ENCODE peak calls at places on chromosomes 5 and 9, in seven cellular contexts. C is body of pancreas, E is uterus, L is hepatocyte, A is colonic mucosa, W is GM12878, I is heart left ventricle. V is an unnamed sample.

GRCh38 chr9:14238044-14238443 is 75.9 kb downstream of the NFIB start:
- DNase-seq in C (no peak), E (no peak), L (peak; percentile 40), A (no peak), W (no peak), I (peak; percentile 41), V (peak; percentile 22)

GRCh38 chr9:133774799-133775198 is 36.6 kb upstream of the SARDH start:
- DNase-seq in C (no peak), E (no peak), L (no peak), A (no peak), W (no peak), I (peak; percentile 18), V (no peak)

GRCh38 chr5:149073217-149073616 is 10.4 kb upstream of the SH3TC2 start:
- DNase-seq in C (no peak), E (no peak), L (no peak), A (no peak), W (no peak), I (no peak), V (no peak)

GRCh38 chr9:19331877-19332276 is 48.2 kb downstream of the RPS6 start:
- DNase-seq in C (no peak), E (no peak), L (no peak), A (no peak), W (no peak), I (no peak), V (no peak)

GRCh38 chr5:178560911-178561310 is 29.3 kb downstream of the COL23A1 start:
- DNase-seq in C (no peak), E (no peak), L (no peak), A (no peak), W (no peak), I (no peak), V (no peak)

GRCh38 chr5:8332666-8333444 is 463.9 kb downstream of the MTRR start:
- DNase-seq in C (no peak), E (no peak), L (no peak), A (no peak), W (no peak), I (no peak), V (no peak)

GRCh38 chr5:123543438-123543837 is 31.5 kb downstream of the CSNK1G3 start:
- DNase-seq in C (no peak), E (no peak), L (no peak), A (no peak), W (no peak), I (no peak), V (no peak)

GRCh38 chr5:139657363-139658321 is 9.5 kb downstream of the CXXC5 start:
- DNase-seq in C (no peak), E (no peak), L (no peak), A (no peak), W (no peak), I (peak; percentile 45), V (peak; percentile 88)

GRCh38 chr9:127407505-127407868 is 10.5 kb downstream of the SLC2A8 start:
- DNase-seq in C (no peak), E (no peak), L (no peak), A (no peak), W (no peak), I (no peak), V (no peak)

GRCh38 chr9:127589955-127590370 is 22.1 kb upstream of the STXBP1 start:
- DNase-seq in C (peak; percentile 82), E (peak; percentile 79), L (peak; percentile 88), A (peak; percentile 82), W (no peak), I (peak; percentile 59), V (peak; percentile 82)

GRCh38 chr9:23541976-23542375 is 284.1 kb downstream of the ELAVL2 start:
- DNase-seq in C (no peak), E (no peak), L (no peak), A (no peak), W (no peak), I (no peak), V (no peak)

GRCh38 chr9:114899461-114899860 is 30.9 kb downstream of the TNFSF8 start:
- DNase-seq in C (no peak), E (no peak), L (no peak), A (no peak), W (no peak), I (no peak), V (no peak)

GRCh38 chr5:51373880-51374523 is 9.2 kb upstream of the ISL1 start:
- DNase-seq in C (no peak), E (no peak), L (no peak), A (peak; percentile 47), W (no peak), I (no peak), V (no peak)

GRCh38 chr5:159972538-159973362 is 36.2 kb upstream of the TTC1 start:
- DNase-seq in C (no peak), E (no peak), L (no peak), A (no peak), W (no peak), I (no peak), V (no peak)

GRCh38 chr5:38135486-38136031 is 122.8 kb upstream of the EGFLAM start:
- DNase-seq in C (no peak), E (no peak), L (no peak), A (no peak), W (no peak), I (no peak), V (no peak)

GRCh38 chr5:172339264-172340180 is 56.0 kb upstream of the UBTD2 start:
- DNase-seq in C (no peak), E (no peak), L (no peak), A (no peak), W (no peak), I (no peak), V (no peak)

GRCh38 chr5:154359222-154359583 is 86.6 kb upstream of the SAP30L start:
- DNase-seq in C (no peak), E (no peak), L (no peak), A (no peak), W (no peak), I (no peak), V (no peak)

GRCh38 chr9:77598510-77598909 is 49.6 kb downstream of the GNA14 start:
- DNase-seq in C (peak; percentile 53), E (peak; percentile 27), L (peak; percentile 34), A (peak; percentile 41), W (no peak), I (peak; percentile 51), V (peak; percentile 72)

GRCh38 chr5:149674686-149675085 is 55.4 kb upstream of the PPARGC1B start:
- DNase-seq in C (no peak), E (no peak), L (no peak), A (no peak), W (no peak), I (no peak), V (no peak)

GRCh38 chr5:162096448-162096847 is 28.9 kb downstream of the GABRG2 start:
- DNase-seq in C (no peak), E (no peak), L (peak; percentile 2), A (no peak), W (no peak), I (no peak), V (no peak)

GRCh38 chr9:82129708-82130107 is 141.1 kb downstream of the SPATA31D1 start:
- DNase-seq in C (no peak), E (no peak), L (no peak), A (no peak), W (no peak), I (no peak), V (no peak)

GRCh38 chr5:172478256-172478655 is 23.9 kb upstream of the SH3PXD2B start:
- DNase-seq in C (no peak), E (no peak), L (no peak), A (no peak), W (no peak), I (no peak), V (peak; percentile 28)

GRCh38 chr5:61319388-61320146 is 12.5 kb upstream of the ZSWIM6 start:
- DNase-seq in C (peak; percentile 59), E (no peak), L (no peak), A (peak; percentile 68), W (peak; percentile 88), I (peak; percentile 29), V (peak; percentile 28)

GRCh38 chr5:56840597-56840996 is 25.2 kb downstream of the MAP3K1 start:
- DNase-seq in C (no peak), E (no peak), L (no peak), A (no peak), W (peak; percentile 32), I (no peak), V (no peak)

GRCh38 chr5:96649251-96649937 is 12.8 kb upstream of the CAST start:
- DNase-seq in C (no peak), E (no peak), L (no peak), A (no peak), W (no peak), I (no peak), V (peak; percentile 78)

DNA sequence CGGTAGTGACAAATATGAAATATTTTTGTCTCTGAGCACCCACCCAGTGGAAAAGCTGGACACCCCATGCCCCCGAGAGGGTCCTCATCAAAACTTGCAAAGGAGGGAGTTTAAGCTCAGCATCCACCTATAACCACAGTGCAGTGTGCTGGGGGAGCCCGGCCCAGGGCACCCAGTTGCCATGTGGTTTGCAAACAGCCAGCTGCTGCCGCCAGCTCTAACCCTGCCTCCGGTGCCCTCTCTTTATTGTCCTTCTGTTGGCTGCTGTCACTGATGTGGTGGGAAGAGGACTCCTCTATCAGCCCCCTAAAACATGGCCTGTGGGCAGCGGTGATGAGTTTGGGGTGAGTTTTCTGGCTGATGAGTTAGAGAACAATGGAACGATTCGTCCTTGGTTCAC is 160.9 kb upstream of the MVB12B start:
- DNase-seq in C (no peak), E (no peak), L (no peak), A (no peak), W (no peak), I (no peak), V (no peak)
- H3K4me1 ChIP-seq in C (no peaks in the 10 kb centered on the region), E (no peaks in the 10 kb centered on the region), L (no peaks in the 10 kb centered on the region), A (no peaks in the 10 kb centered on the region), W (no peaks in the 10 kb centered on the region), I (no peaks in the 10 kb centered on the region), V (no peaks in the 10 kb centered on the region)

GRCh38 chr5:72387985-72388384 is 67.8 kb downstream of the PTCD2 start:
- DNase-seq in C (no peak), E (no peak), L (no peak), A (no peak), W (no peak), I (no peak), V (peak; percentile 93)
- H3K4me1 ChIP-seq in C (peaks cover 7% of the 10 kb centered on the region), E (no peaks in the 10 kb centered on the region), L (no peaks in the 10 kb centered on the region), A (no peaks in the 10 kb centered on the region), W (no peaks in the 10 kb centered on the region), I (peaks cover 45% of the 10 kb centered on the region), V (peaks cover 14% of the 10 kb centered on the region)

GRCh38 chr9:110103257-110103656 is 104.7 kb downstream of the C9orf152 start:
- DNase-seq in C (no peak), E (no peak), L (no peak), A (no peak), W (no peak), I (no peak), V (no peak)
- H3K4me1 ChIP-seq in C (peaks cover 5% of the 10 kb centered on the region), E (peaks cover 4% of the 10 kb centered on the region), L (peaks cover 23% of the 10 kb centered on the region), A (no peaks in the 10 kb centered on the region), W (peaks cover 50% of the 10 kb centered on the region), I (peaks cover 85% of the 10 kb centered on the region), V (peaks cover 37% of the 10 kb centered on the region)

GRCh38 chr5:14270212-14270702 is 127.1 kb downstream of the TRIO start:
- DNase-seq in C (peak; percentile 48), E (peak; percentile 42), L (peak; percentile 81), A (peak; percentile 49), W (no peak), I (peak; percentile 71), V (peak; percentile 82)

GRCh38 chr5:14267166-14267838 is 124.2 kb downstream of the TRIO start:
- DNase-seq in C (no peak), E (no peak), L (no peak), A (no peak), W (no peak), I (no peak), V (peak; percentile 71)

GRCh38 chr5:14268236-14268701 is 125.1 kb downstream of the TRIO start:
- DNase-seq in C (peak; percentile 20), E (no peak), L (peak; percentile 55), A (no peak), W (no peak), I (peak; percentile 65), V (peak; percentile 92)

GRCh38 chr5:14269395-14269794 is 126.3 kb downstream of the TRIO start:
- DNase-seq in C (no peak), E (no peak), L (no peak), A (no peak), W (no peak), I (no peak), V (no peak)

GRCh38 chr5:14268738-14269137 is 125.6 kb downstream of the TRIO start:
- DNase-seq in C (no peak), E (no peak), L (no peak), A (no peak), W (no peak), I (peak; percentile 52), V (peak; percentile 70)
- H3K4me1 ChIP-seq in C (peaks cover 26% of the 10 kb centered on the region), E (peaks cover 18% of the 10 kb centered on the region), L (peaks cover 26% of the 10 kb centered on the region), A (peaks cover 15% of the 10 kb centered on the region), W (peaks cover 27% of the 10 kb centered on the region), I (peaks cover 76% of the 10 kb centered on the region), V (peaks cover 41% of the 10 kb centered on the region)